ENCODE peak calls at places on chromosomes 3 and 15, in four cellular contexts. X is esophagus squamous epithelium, T is upper lobe of right lung, Q is psoas muscle. S is an unnamed sample.

GRCh38 chr3:5195605-5196004 is 8.1 kb downstream of the EDEM1 start:
- DNase-seq in T (peak; percentile 71), Q (no peak), X (no peak), S (no peak)

GRCh38 chr3:100561459-100562158 is 47.8 kb upstream of the ADGRG7 start:
- DNase-seq in X (no peak), T (no peak), Q (no peak), S (no peak)

GRCh38 chr3:129410971-129411370 is 17.5 kb downstream of the EFCAB12 start:
- DNase-seq in T (no peak), Q (no peak), X (no peak), S (no peak)

GRCh38 chr3:31232049-31233040 is 300.4 kb upstream of the STT3B start:
- DNase-seq in X (no peak), T (no peak), Q (no peak), S (no peak)

GRCh38 chr3:102195198-102195948 is 239.4 kb upstream of the ZPLD1 start:
- DNase-seq in Q (no peak), X (no peak), T (peak; percentile 68), S (no peak)

GRCh38 chr3:101725192-101725889 is 927 bp downstream of the CEP97 start:
- DNase-seq in Q (peak; percentile 21), T (no peak), X (no peak), S (no peak)

GRCh38 chr3:157493627-157494550 is 9.3 kb downstream of the VEPH1 start:
- DNase-seq in T (no peak), Q (no peak), X (no peak), S (no peak)

GRCh38 chr3:173275740-173276139 is 121.8 kb upstream of the NLGN1 start:
- DNase-seq in T (no peak), X (no peak), Q (no peak), S (no peak)

GRCh38 chr3:63193647-63194046 is 84.5 kb upstream of the SYNPR start:
- DNase-seq in T (no peak), X (no peak), Q (no peak), S (no peak)

GRCh38 chr3:126530171-126531050 is 6.5 kb downstream of the CHST13 start:
- DNase-seq in Q (peak; percentile 38), X (no peak), T (peak; percentile 72), S (no peak)

GRCh38 chr3:71160800-71161546 is 422.6 kb downstream of the FOXP1 start:
- DNase-seq in X (no peak), Q (no peak), T (no peak), S (no peak)

GRCh38 chr3:141646760-141647561 is 91.1 kb upstream of the RNF7 start:
- DNase-seq in Q (no peak), T (no peak), X (no peak), S (no peak)

GRCh38 chr3:30353711-30354467 is 252.5 kb upstream of the TGFBR2 start:
- DNase-seq in Q (no peak), X (no peak), T (no peak), S (no peak)

GRCh38 chr15:57479005-57479404 is 102.7 kb downstream of the CGNL1 start:
- DNase-seq in X (no peak), Q (no peak), T (no peak), S (no peak)

GRCh38 chr3:190375250-190375649 is 12.7 kb upstream of the CLDN16 start:
- DNase-seq in X (no peak), Q (no peak), T (no peak), S (no peak)

GRCh38 chr3:58251653-58252052 is 14.1 kb downstream of the ABHD6 start:
- DNase-seq in Q (no peak), T (no peak), X (no peak), S (no peak)

GRCh38 chr3:3707858-3708768 is 91.1 kb upstream of the LRRN1 start:
- DNase-seq in T (no peak), X (no peak), Q (no peak), S (no peak)

GRCh38 chr3:53998980-53999379 is 107.3 kb upstream of the SELENOK start:
- DNase-seq in Q (no peak), T (no peak), X (no peak), S (no peak)

GRCh38 chr15:64224508-64224907 is 61.7 kb upstream of the PPIB start:
- DNase-seq in Q (no peak), X (no peak), T (no peak), S (no peak)

GRCh38 chr3:156604642-156605144 is 49.8 kb upstream of the SSR3 start:
- DNase-seq in T (no peak), X (no peak), Q (no peak), S (no peak)

GRCh38 chr3:4982773-4983738 is 3.8 kb downstream of the BHLHE40 start:
- DNase-seq in X (no peak), T (no peak), Q (no peak), S (no peak)

GRCh38 chr3:101928890-101929289 is 79.6 kb downstream of the NFKBIZ start:
- DNase-seq in X (no peak), Q (no peak), T (no peak), S (no peak)

GRCh38 chr3:194937751-194938358 is 252.2 kb downstream of the FAM43A start:
- DNase-seq in T (no peak), Q (no peak), X (no peak), S (no peak)

GRCh38 chr3:172140499-172141391 is 101.4 kb downstream of the FNDC3B start:
- DNase-seq in X (no peak), T (no peak), Q (no peak), S (no peak)

GRCh38 chr15:56732135-56732880 is 1.0 kb downstream of the ZNF280D start:
- DNase-seq in Q (no peak), X (no peak), T (no peak), S (no peak)

GRCh38 chr3:45599984-45600650 is 5.6 kb downstream of the LIMD1 start:
- DNase-seq in Q (no peak), T (no peak), X (no peak), S (no peak)

GRCh38 chr3:34009480-34009844 is 211.0 kb downstream of the PDCD6IP start:
- DNase-seq in X (no peak), T (no peak), Q (no peak), S (no peak)

GRCh38 chr3:18988619-18989229 is 159.6 kb upstream of the KCNH8 start:
- DNase-seq in Q (no peak), T (no peak), X (no peak), S (no peak)
- H3K4me1 ChIP-seq in Q (no peaks in the 10 kb centered on the region), T (no peaks in the 10 kb centered on the region), X (no peaks in the 10 kb centered on the region), S (no peaks in the 10 kb centered on the region)

DNA sequence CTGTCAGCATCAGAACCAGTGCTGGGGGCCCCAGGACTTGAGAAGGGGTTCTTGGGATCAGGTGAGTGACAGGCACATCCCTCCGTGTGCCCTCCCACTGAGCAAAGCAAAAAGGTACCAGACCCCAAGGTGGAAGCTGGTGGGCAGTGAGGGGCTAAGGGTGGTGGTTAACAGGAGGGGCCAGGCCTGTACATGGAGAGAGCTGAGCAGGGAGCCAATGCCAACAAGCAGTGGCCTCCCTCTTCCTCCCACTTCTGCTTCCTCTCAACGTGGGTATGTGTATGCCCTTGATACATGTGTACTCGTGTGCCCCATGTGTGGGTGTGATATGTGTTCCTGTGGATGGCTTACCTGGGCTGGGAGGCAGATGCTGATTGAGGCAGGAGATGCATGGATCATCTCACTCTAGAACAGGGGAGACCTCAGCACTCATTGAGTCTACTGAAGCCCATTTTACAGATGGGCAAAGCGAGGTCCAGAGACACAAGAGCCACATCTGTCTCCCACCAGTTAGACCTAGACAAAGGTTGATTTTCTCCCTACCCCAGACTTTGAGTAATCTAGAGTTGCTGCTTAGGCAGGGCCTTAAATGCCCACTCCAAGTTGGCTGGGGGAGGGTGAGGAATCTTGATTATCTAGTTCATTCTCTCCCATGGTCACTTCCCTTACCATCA is 945 bp downstream of the VIPR1 start:
- DNase-seq in T (no peak), X (no peak), Q (no peak), S (no peak)
- H3K4me3 ChIP-seq in T (peak overlapping the region; percentile 60), X (peak overlapping the region; percentile 73), Q (peak overlapping the region; percentile 61), S (peak overlapping the region; percentile 47)

GRCh38 chr3:115857518-115858136 is 234.3 kb downstream of the GAP43 start:
- DNase-seq in Q (no peak), X (no peak), T (no peak), S (no peak)
- H3K4me1 ChIP-seq in Q (no peaks in the 10 kb centered on the region), X (no peaks in the 10 kb centered on the region), T (no peaks in the 10 kb centered on the region), S (no peaks in the 10 kb centered on the region)

GRCh38 chr3:44020178-44020577 is 221.5 kb upstream of the TOPAZ1 start:
- DNase-seq in T (no peak), Q (no peak), X (no peak), S (no peak)

GRCh38 chr3:44026224-44026865 is 215.3 kb upstream of the TOPAZ1 start:
- DNase-seq in T (no peak), Q (no peak), X (no peak), S (no peak)

GRCh38 chr3:44019736-44020135 is 221.9 kb upstream of the TOPAZ1 start:
- DNase-seq in Q (no peak), T (no peak), X (no peak), S (no peak)

GRCh38 chr3:44024194-44024593 is 217.5 kb upstream of the TOPAZ1 start:
- DNase-seq in T (no peak), Q (no peak), X (no peak), S (no peak)

DNA sequence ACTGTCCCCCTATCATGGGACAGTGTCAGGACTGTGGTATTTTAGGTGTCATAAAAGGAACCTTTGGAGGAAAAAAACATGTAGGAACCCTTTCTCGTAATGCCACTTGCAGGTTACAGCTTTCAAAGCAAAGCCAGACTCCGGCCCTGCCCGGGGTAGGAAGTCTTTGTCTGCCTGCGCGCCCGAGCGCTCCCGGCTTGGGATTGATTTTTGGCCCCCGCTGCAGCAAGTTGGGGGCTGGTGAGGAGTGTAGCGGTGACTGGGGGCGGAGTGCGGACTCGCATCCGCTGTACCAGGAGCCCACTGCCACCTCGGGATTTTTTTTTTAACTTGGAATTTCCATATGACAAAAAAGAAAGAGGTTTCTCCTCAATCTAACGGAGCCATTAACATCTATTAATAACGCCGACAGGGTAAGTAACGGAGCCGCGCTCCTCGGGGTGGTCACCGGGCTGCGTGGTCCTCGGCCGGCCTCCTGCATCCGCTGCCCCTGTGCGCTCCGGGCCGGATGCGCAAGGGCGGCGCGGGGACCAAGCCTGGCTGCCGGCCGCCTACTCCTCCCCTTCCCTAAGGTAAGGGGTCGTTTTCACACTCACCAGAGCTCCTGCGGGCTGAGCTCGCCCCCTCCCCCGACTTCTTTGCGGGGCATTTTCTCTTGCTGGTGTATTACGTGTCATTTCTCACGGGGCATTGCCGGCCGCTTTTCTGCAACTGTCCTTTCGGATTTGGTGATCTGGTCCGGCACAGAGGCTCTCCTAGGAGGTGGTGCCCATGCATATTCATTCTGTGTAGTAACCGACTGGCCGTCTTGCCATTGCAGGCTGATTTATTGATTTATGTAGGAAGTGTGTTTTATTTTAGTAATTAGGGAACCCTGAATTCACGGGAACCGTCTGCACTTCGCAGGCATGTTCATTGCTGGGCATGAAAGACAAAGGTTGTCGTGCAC is 219.8 kb upstream of the TOPAZ1 start:
- DNase-seq in Q (no peak), T (no peak), X (no peak), S (no peak)
- H3K4me3 ChIP-seq in Q (peak overlapping the region; percentile 16), T (no peak overlapping the region), X (peak overlapping the region; percentile 45), S (no peak overlapping the region)

DNA sequence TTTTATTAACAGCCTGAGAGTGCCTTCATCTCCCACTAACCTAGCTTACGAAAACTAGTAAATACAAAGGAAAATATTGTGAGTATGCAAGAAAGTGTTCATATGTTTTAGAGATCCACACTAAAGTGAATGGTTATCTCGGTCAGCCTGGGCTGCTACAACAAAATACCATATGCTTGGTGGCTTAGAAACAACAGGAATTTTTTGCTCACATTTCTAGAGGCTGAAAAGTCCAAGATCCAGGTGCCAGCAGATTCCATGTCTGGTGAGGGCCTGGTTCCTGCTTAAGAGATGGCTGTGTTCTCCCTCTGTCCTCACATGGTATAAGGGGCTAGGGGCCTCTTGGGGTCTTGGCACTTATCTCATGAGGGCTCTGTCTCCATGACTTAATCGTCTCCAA is 20.5 kb upstream of the SLC30A4 start:
- DNase-seq in Q (no peak), X (no peak), T (no peak), S (no peak)
- H3K4me1 ChIP-seq in Q (no peaks in the 10 kb centered on the region), X (no peaks in the 10 kb centered on the region), T (no peaks in the 10 kb centered on the region), S (no peaks in the 10 kb centered on the region)

GRCh38 chr3:23746473-23746872 is 59.3 kb upstream of the UBE2E1 start:
- DNase-seq in X (no peak), T (no peak), Q (no peak), S (no peak)
- H3K4me3 ChIP-seq in X (no peak overlapping the region), T (no peak overlapping the region), Q (no peak overlapping the region), S (no peak overlapping the region)

S was measured in vagina.